ENCODE peak calls at places on chromosome 1, in five cellular contexts. F, H, X, G and S are unnamed samples.

GRCh38 chr1:204577794-204578478 is 61.7 kb downstream of the MDM4 start:
- DNase-seq in X (no peak), F (no peak), G (no peak), H (no peak), S (no peak)

GRCh38 chr1:116529199-116529616 is 41.6 kb downstream of the CD58 start:
- DNase-seq in X (no peak), F (no peak), H (no peak), G (no peak), S (no peak)

GRCh38 chr1:121519042-121519755 is 334.4 kb downstream of the SRGAP2C start:
- DNase-seq in X (peak; percentile 68), H (peak; percentile 58), G (peak; percentile 94), F (peak; percentile 41), S (peak; percentile 26)

GRCh38 chr1:29629401-29629800 is 393.1 kb downstream of the PTPRU start:
- DNase-seq in H (no peak), G (no peak), F (no peak), X (no peak), S (no peak)

GRCh38 chr1:173043253-173043652 is 7.5 kb downstream of the TNFSF18 start:
- DNase-seq in H (no peak), G (no peak), X (peak; percentile 52), F (no peak), S (no peak)

GRCh38 chr1:23791434-23792047 is 596 bp downstream of the LYPLA2 start:
- DNase-seq in X (peak; percentile 56), H (peak; percentile 50), F (peak; percentile 20), G (peak; percentile 79), S (no peak)

GRCh38 chr1:229388876-229389580 is 44.9 kb downstream of the ACTA1 start:
- DNase-seq in G (no peak), F (no peak), X (peak; percentile 18), H (no peak), S (no peak)

GRCh38 chr1:36369061-36369470 is 16.7 kb downstream of the STK40 start:
- DNase-seq in G (peak; percentile 95), H (peak; percentile 90), X (peak; percentile 50), F (peak; percentile 72), S (peak; percentile 85)

GRCh38 chr1:13651279-13651678 is 48.7 kb upstream of the PRDM2 start:
- DNase-seq in G (no peak), H (no peak), X (no peak), F (no peak), S (no peak)

GRCh38 chr1:27574001-27574781 is 29.8 kb downstream of the AHDC1 start:
- DNase-seq in G (no peak), H (no peak), F (peak; percentile 48), X (no peak), S (no peak)
- H3K4me3 ChIP-seq in G (peak overlapping the region; percentile 65), H (no peak overlapping the region), F (peak overlapping the region; percentile 66), X (no peak overlapping the region), S (no peak overlapping the region)

GRCh38 chr1:147547065-147547464 is 5.8 kb downstream of the BCL9 start:
- DNase-seq in G (no peak), F (no peak), H (no peak), X (no peak), S (no peak)
- H3K4me1 ChIP-seq in G (peaks cover 35% of the 10 kb centered on the region), F (peaks cover 67% of the 10 kb centered on the region), H (peaks cover 26% of the 10 kb centered on the region), X (peaks cover 12% of the 10 kb centered on the region), S (peaks cover 32% of the 10 kb centered on the region)

GRCh38 chr1:54331091-54331772 is 75.0 kb downstream of the SSBP3 start:
- DNase-seq in X (peak; percentile 44), G (no peak), H (no peak), F (no peak), S (no peak)
- H3K27ac ChIP-seq in X (no peak overlapping the region), G (peak overlapping the region; percentile 72), H (no peak overlapping the region), F (peak overlapping the region; percentile 61), S (no peak overlapping the region)

DNA sequence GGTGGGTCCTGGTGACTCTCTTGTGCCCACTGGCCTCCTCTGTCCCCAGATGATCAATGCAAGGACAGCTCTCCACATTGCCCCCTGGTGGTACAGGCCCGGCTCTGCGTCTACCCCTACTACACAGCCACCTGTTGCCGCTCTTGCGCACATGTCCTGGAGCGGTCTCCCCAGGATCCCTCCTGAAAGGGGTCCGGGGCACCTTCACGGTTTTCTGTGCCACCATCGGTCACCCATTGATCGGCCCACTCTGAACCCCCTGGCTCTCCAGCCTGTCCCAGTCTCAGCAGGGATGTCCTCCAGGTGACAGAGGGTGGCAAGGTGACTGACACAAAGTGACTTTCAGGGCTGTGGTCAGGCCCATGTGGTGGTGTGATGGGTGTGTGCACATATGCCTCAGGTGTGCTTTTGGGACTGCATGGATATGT is 10.8 kb downstream of the ADAMTSL4 start:
- DNase-seq in X (no peak), F (peak; percentile 78), H (peak; percentile 85), G (peak; percentile 92), S (peak; percentile 85)
- H3K4me3 ChIP-seq in X (no peak overlapping the region), F (peak overlapping the region; percentile 64), H (peak overlapping the region; percentile 42), G (peak overlapping the region; percentile 79), S (no peak overlapping the region)

DNA sequence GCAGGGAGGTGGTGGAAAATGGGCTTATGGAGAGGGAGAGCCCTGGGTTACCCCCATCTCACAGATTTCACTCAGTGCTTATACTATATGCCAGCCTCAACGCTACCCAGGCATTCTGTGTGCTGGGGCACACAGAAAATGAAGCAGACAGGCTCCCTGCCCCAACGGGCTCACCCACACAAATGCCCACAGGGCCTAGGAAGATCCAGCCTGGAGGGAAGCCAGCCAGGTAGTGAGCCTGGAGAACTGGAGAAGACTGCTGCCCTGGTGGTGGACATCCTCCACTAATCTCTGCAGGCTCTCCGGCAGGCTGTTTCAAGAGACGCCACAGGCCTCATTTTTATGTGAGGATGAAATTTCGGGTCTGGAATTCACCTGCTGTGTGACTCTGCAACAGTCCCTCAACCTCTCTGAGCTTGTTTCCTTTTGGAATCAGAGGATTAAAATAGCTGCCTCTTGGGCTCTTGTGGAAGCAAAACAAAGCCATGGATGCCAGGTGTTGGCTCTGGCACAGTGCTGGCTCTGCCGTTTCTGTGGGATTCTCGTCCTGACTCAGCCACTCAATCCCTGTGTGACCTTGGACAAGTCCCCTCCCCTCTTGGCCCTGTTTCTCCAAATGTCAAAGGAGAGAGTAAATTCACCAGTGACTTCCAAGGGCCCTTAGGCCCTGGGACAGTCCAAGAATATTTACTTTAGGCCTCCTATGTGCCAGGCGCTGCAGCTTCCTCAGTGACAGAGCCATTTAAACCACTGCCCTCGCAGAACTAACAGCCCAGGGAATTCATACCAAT is 3.6 kb downstream of the PAQR7 start:
- DNase-seq in H (no peak), X (no peak), G (no peak), F (no peak), S (peak; percentile 92)
- H3K4me1 ChIP-seq in H (peaks cover 58% of the 10 kb centered on the region), X (peaks cover 56% of the 10 kb centered on the region), G (peaks cover 32% of the 10 kb centered on the region), F (peaks cover 38% of the 10 kb centered on the region), S (peaks cover 56% of the 10 kb centered on the region)

GRCh38 chr1:179031855-179032513 is 6.3 kb downstream of the FAM20B start:
- DNase-seq in G (no peak), F (no peak), H (no peak), X (peak; percentile 62), S (no peak)
- H3K27ac ChIP-seq in G (no peak overlapping the region), F (peak overlapping the region; percentile 54), H (no peak overlapping the region), X (peak overlapping the region; percentile 23), S (peak overlapping the region; percentile 52)

DNA sequence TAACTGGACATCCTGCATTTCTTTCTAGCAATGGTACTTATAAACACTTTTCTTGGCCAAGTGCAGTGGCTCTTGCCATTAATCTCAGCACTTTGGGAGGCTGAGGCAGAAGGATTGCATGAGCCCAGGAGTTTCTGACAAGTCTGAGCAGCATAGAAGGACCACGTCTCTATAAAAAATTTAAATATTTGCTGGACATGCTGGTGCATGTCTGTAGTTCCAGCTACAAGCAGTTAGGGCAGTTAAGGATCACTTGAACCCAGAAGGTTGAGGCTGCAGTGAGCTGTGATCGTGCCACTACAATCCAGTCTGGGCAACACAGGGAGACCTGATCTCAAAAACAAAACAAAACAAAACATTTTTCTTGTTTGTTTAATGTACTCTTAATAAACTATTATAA is 434.0 kb downstream of the PLA2G4A start:
- DNase-seq in X (peak; percentile 24), G (no peak), F (no peak), H (no peak), S (no peak)
- H3K4me3 ChIP-seq in X (no peak overlapping the region), G (no peak overlapping the region), F (no peak overlapping the region), H (no peak overlapping the region), S (no peak overlapping the region)

GRCh38 chr1:109497449-109498160 is 3.7 kb downstream of the CYB561D1 start:
- DNase-seq in F (no peak), G (no peak), X (no peak), H (no peak), S (no peak)
- H3K4me1 ChIP-seq in F (peaks cover 30% of the 10 kb centered on the region), G (peaks cover 16% of the 10 kb centered on the region), X (peaks cover 8% of the 10 kb centered on the region), H (peaks cover 46% of the 10 kb centered on the region), S (peaks cover 23% of the 10 kb centered on the region)